ENCODE peak calls at places on chromosomes 3 and 15, in seven cellular contexts. O, C, M, N, A, X and G are unnamed samples.

GRCh38 chr3:59286791-59287531 is 237.1 kb upstream of the CFAP20DC start:
- DNase-seq in O (peak; percentile 38), C (no peak), M (no peak), N (no peak), A (no peak), X (no peak), G (no peak)

GRCh38 chr15:100572362-100572983 is 29.5 kb downstream of the LINS1 start:
- DNase-seq in O (no peak), C (no peak), M (no peak), N (no peak), A (no peak), X (no peak), G (no peak)

GRCh38 chr15:57376695-57377477 is 581 bp downstream of the CGNL1 start:
- DNase-seq in O (no peak), C (peak; percentile 69), M (peak; percentile 43), N (no peak), A (no peak), X (peak; percentile 59), G (peak; percentile 38)

GRCh38 chr3:40079203-40079844 is 230.2 kb upstream of the EIF1B start:
- DNase-seq in O (peak; percentile 88), C (no peak), M (no peak), N (no peak), A (no peak), X (no peak), G (no peak)

GRCh38 chr3:45693941-45694521 is 4.8 kb downstream of the SACM1L start:
- DNase-seq in O (peak; percentile 47), C (no peak), M (no peak), N (no peak), A (no peak), X (no peak), G (no peak)

GRCh38 chr3:40099875-40100274 is 209.6 kb upstream of the EIF1B start:
- DNase-seq in O (no peak), C (no peak), M (no peak), N (no peak), A (no peak), X (no peak), G (no peak)

GRCh38 chr3:129627350-129628168 is 21.1 kb upstream of the PLXND1 start:
- DNase-seq in O (peak; percentile 71), C (peak; percentile 90), M (peak; percentile 84), N (peak; percentile 85), A (no peak), X (peak; percentile 81), G (peak; percentile 76)

GRCh38 chr3:13325892-13326443 is 94.2 kb downstream of the NUP210 start:
- DNase-seq in O (no peak), C (no peak), M (no peak), N (no peak), A (no peak), X (no peak), G (no peak)

GRCh38 chr3:135125171-135125801 is 330.2 kb downstream of the EPHB1 start:
- DNase-seq in O (peak; percentile 26), C (no peak), M (no peak), N (no peak), A (peak; percentile 5), X (no peak), G (no peak)

GRCh38 chr3:127792664-127793292 is 29.5 kb downstream of the MGLL start:
- DNase-seq in O (peak; percentile 92), C (peak; percentile 78), M (no peak), N (no peak), A (no peak), X (peak; percentile 40), G (no peak)

GRCh38 chr15:23857028-23857641 is 170.0 kb upstream of the NDN start:
- DNase-seq in O (peak; percentile 7), C (no peak), M (peak; percentile 53), N (no peak), A (peak; percentile 52), X (peak; percentile 28), G (peak; percentile 74)

GRCh38 chr3:119018690-119019463 is 15.8 kb downstream of the IGSF11 start:
- DNase-seq in O (no peak), C (no peak), M (no peak), N (no peak), A (no peak), X (no peak), G (no peak)

GRCh38 chr15:69703495-69704187 is 251.0 kb downstream of the RPLP1 start:
- DNase-seq in O (peak; percentile 83), C (no peak), M (no peak), N (no peak), A (no peak), X (peak; percentile 28), G (no peak)

GRCh38 chr15:84715442-84716035 is 400 bp downstream of the SEC11A start:
- DNase-seq in O (peak; percentile 56), C (peak; percentile 66), M (peak; percentile 24), N (no peak), A (peak; percentile 54), X (no peak), G (peak; percentile 17)

GRCh38 chr15:35728176-35728938 is 182.4 kb upstream of the DPH6 start:
- DNase-seq in O (peak; percentile 40), C (no peak), M (no peak), N (peak; percentile 87), A (no peak), X (no peak), G (no peak)

GRCh38 chr3:58433400-58434169 is at the start of gene PDHB:
- DNase-seq in O (peak; percentile 87), C (peak; percentile 94), M (peak; percentile 84), N (peak; percentile 67), A (peak; percentile 88), X (peak; percentile 89), G (peak; percentile 92)

GRCh38 chr3:76065975-76066374 is 280.6 kb upstream of the ZNF717 start:
- DNase-seq in O (peak; percentile 38), C (no peak), M (no peak), N (no peak), A (no peak), X (no peak), G (no peak)

GRCh38 chr15:101031203-101031602 is 112.0 kb downstream of the LRRK1 start:
- DNase-seq in O (peak; percentile 35), C (peak; percentile 28), M (peak; percentile 15), N (no peak), A (no peak), X (peak; percentile 7), G (peak; percentile 1)

GRCh38 chr15:71296032-71296686 is 180.9 kb downstream of the THSD4 start:
- DNase-seq in O (peak; percentile 91), C (no peak), M (no peak), N (peak; percentile 94), A (no peak), X (no peak), G (no peak)

GRCh38 chr3:193761969-193762368 is 169.0 kb downstream of the OPA1 start:
- DNase-seq in O (no peak), C (no peak), M (no peak), N (no peak), A (no peak), X (no peak), G (no peak)

GRCh38 chr3:42535981-42536784 is 33.7 kb downstream of the VIPR1 start:
- DNase-seq in O (no peak), C (no peak), M (no peak), N (no peak), A (peak; percentile 81), X (no peak), G (peak; percentile 74)

GRCh38 chr3:106294121-106294520 is 425.3 kb upstream of the CBLB start:
- DNase-seq in O (no peak), C (no peak), M (no peak), N (no peak), A (no peak), X (no peak), G (no peak)

GRCh38 chr3:106299300-106300098 is 430.7 kb upstream of the CBLB start:
- DNase-seq in O (peak; percentile 74), C (no peak), M (peak; percentile 8), N (no peak), A (no peak), X (no peak), G (no peak)

GRCh38 chr3:106290304-106290997 is 421.6 kb upstream of the CBLB start:
- DNase-seq in O (no peak), C (no peak), M (no peak), N (no peak), A (no peak), X (no peak), G (no peak)

DNA sequence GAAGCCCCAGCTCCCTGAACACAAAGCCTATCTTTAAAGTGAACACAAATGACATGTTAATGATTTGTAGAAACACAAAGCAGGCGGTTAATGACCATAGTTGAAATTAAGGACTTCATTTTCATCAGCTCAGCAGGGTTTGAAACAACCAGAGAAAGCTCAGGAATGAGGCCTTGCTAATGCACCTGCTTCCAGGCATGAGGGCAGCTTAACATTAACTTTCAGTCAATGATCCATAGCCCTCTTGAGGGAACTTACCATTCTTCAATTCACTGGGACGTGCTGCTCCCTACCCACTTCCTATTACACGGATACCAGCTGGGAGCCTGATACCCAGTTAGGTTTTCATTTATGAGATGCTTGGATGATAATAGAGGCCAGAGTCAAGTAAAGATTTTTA is 427.3 kb upstream of the CBLB start:
- DNase-seq in O (no peak), C (no peak), M (no peak), N (no peak), A (no peak), X (no peak), G (no peak)
- H3K4me3 ChIP-seq in O (no peak overlapping the region), C (no peak overlapping the region), M (no peak overlapping the region), N (no peak overlapping the region), A (no peak overlapping the region), X (no peak overlapping the region), G (no peak overlapping the region)

DNA sequence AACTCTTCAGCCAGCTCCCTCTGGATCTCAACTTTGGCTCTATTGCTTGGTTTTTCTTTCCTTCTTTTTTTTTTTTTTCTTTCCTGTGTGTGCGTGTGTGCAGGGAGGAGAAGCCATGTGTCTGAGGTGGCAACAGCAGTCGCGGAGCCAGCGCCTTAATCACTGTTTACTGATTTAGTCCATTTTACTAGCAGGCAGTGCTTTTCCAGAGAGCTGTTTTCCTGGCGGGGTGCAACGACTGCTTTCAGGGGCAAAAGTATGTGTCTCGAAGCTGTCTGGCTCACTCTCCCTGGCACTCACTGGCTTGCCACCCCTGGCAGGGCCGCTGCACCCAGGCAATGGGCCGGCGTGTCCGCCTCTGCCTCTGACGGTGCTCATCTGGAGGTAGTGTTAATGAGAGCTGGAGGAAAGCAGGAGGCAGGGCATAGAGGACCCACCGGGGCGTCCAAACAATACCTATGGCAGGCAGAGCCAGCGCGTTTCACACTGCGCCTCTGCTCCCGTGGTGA is 835.4 kb upstream of the NR2F2 start:
- DNase-seq in O (peak; percentile 35), C (peak; percentile 73), M (no peak), N (no peak), A (no peak), X (no peak), G (no peak)
- H3K9me3 ChIP-seq in O (no peaks in the 10 kb centered on the region), C (no peaks in the 10 kb centered on the region), M (no peaks in the 10 kb centered on the region), N (no peaks in the 10 kb centered on the region), A (no peaks in the 10 kb centered on the region), X (no peaks in the 10 kb centered on the region), G (no peaks in the 10 kb centered on the region)

GRCh38 chr15:55186331-55186730 is 10.4 kb downstream of the RSL24D1 start:
- DNase-seq in O (no peak), C (no peak), M (no peak), N (no peak), A (no peak), X (no peak), G (no peak)
- H3K4me3 ChIP-seq in O (no peak overlapping the region), C (no peak overlapping the region), M (no peak overlapping the region), N (no peak overlapping the region), A (no peak overlapping the region), X (no peak overlapping the region), G (no peak overlapping the region)

DNA sequence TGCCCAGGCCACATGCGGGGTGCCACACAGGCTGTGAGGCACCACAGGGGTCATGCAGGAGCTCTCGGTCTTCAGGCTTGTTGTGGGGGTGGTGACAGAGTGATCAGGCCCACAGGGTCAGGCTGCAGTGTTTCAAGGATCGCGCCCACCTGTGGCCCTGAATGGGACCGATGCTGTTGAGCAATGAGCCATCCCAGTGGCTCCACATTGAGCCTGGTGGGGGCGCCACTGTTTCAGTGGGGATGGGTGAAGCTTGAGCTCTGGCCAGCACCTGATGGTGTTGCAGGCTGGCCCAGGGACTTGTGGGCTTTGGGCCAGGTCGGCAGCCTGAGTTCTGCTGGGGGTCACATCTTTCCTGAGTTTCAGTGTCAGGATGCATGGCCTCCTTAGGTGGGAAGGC is 230.1 kb downstream of the UBE3A start:
- DNase-seq in O (no peak), C (no peak), M (no peak), N (no peak), A (peak; percentile 12), X (no peak), G (no peak)
- H3K9me3 ChIP-seq in O (no peaks in the 10 kb centered on the region), C (peaks cover 8% of the 10 kb centered on the region), M (peaks cover 3% of the 10 kb centered on the region), N (no peaks in the 10 kb centered on the region), A (no peaks in the 10 kb centered on the region), X (no peaks in the 10 kb centered on the region), G (no peaks in the 10 kb centered on the region)